ENCODE peak calls at places on chromosome 18, in nine cellular contexts. P, H, U, W, C, O, Z, D and A are unnamed samples.
A peak's percentile ranks its signal among the peaks of the same experiment; 100 is the strongest.

GRCh38 chr18:74832999-74833398 is 235.3 kb downstream of the ZNF407 start:
- DNase-seq in H (no peak), D (no peak), Z (no peak), O (no peak), C (no peak), W (no peak), U (no peak), P (no peak), A (no peak)

GRCh38 chr18:60372598-60372997 is at the start of gene MC4R:
- DNase-seq in W (peak; percentile 66), D (no peak), H (peak; percentile 64), C (no peak), Z (peak; percentile 35), P (peak; percentile 11), U (peak; percentile 91), O (no peak), A (peak; percentile 81)

GRCh38 chr18:71831039-71831438 is 713.1 kb downstream of the CBLN2 start:
- DNase-seq in P (no peak), H (no peak), C (no peak), O (no peak), D (no peak), W (no peak), Z (no peak), U (no peak), A (no peak)

GRCh38 chr18:67519582-67519981 is 3.1 kb upstream of the DSEL start:
- DNase-seq in P (no peak), Z (no peak), U (no peak), O (no peak), D (no peak), W (no peak), H (no peak), C (no peak), A (no peak)

GRCh38 chr18:35933982-35934381 is 38.5 kb upstream of the RMP24 start:
- DNase-seq in P (no peak), O (no peak), D (no peak), U (no peak), W (no peak), C (peak; percentile 35), H (no peak), Z (peak; percentile 91), A (peak; percentile 28)

GRCh38 chr18:10279905-10280658 is 174.4 kb upstream of the APCDD1 start:
- DNase-seq in P (no peak), D (no peak), U (no peak), O (no peak), C (no peak), Z (no peak), W (no peak), H (no peak), A (no peak)

GRCh38 chr18:76667603-76668002 is 154.8 kb upstream of the ZNF236 start:
- DNase-seq in U (no peak), Z (no peak), W (no peak), D (no peak), H (no peak), C (no peak), O (no peak), P (no peak), A (no peak)

GRCh38 chr18:35005963-35006577 is 35.1 kb upstream of the MAPRE2 start:
- DNase-seq in H (peak; percentile 27), P (peak; percentile 71), Z (peak; percentile 52), W (peak; percentile 67), O (peak; percentile 70), C (peak; percentile 56), D (no peak), U (peak; percentile 50), A (peak; percentile 31)

GRCh38 chr18:75884728-75885127 is 457.2 kb upstream of the SMIM21 start:
- DNase-seq in U (no peak), O (peak; percentile 6), H (no peak), C (no peak), Z (no peak), W (no peak), P (no peak), D (no peak), A (no peak)